ENCODE peak calls at places on chromosomes 2 and 18, in six cellular contexts. One of them, this sample, is unnamed.

GRCh38 chr2:9830685-9831410 is 12.4 kb upstream of the TAF1B start:
- DNase-seq in lung: no peak
- DNase-seq in neuronal stem cell: no peak
- DNase-seq in cardiac muscle cell: no peak
- DNase-seq in right cardiac atrium: no peak
- DNase-seq in IMR-90: no peak
- DNase-seq in this sample: no peak

GRCh38 chr2:26764078-26764887 is at the start of gene SLC35F6:
- DNase-seq in lung: peak; percentile 76
- DNase-seq in right cardiac atrium: peak; percentile 86
- DNase-seq in cardiac muscle cell: peak; percentile 89
- DNase-seq in IMR-90: peak; percentile 67
- DNase-seq in neuronal stem cell: peak; percentile 71
- DNase-seq in this sample: peak; percentile 97

GRCh38 chr2:127085260-127085666 is 21.7 kb downstream of the BIN1 start:
- DNase-seq in IMR-90: peak; percentile 23
- DNase-seq in cardiac muscle cell: peak; percentile 71
- DNase-seq in lung: peak; percentile 74
- DNase-seq in right cardiac atrium: no peak
- DNase-seq in neuronal stem cell: no peak
- DNase-seq in this sample: no peak

GRCh38 chr2:166665991-166666940 is 172.2 kb upstream of the SCN7A start:
- DNase-seq in IMR-90: peak; percentile 89
- DNase-seq in lung: no peak
- DNase-seq in neuronal stem cell: no peak
- DNase-seq in cardiac muscle cell: no peak
- DNase-seq in right cardiac atrium: no peak
- DNase-seq in this sample: no peak

GRCh38 chr2:1749750-1750149 is 5.4 kb upstream of the PXDN start:
- DNase-seq in right cardiac atrium: no peak
- DNase-seq in cardiac muscle cell: no peak
- DNase-seq in neuronal stem cell: no peak
- DNase-seq in lung: no peak
- DNase-seq in IMR-90: no peak
- DNase-seq in this sample: peak; percentile 59

GRCh38 chr2:126801473-126801872 is 97.2 kb upstream of the TEX51 start:
- DNase-seq in lung: no peak
- DNase-seq in IMR-90: no peak
- DNase-seq in cardiac muscle cell: no peak
- DNase-seq in right cardiac atrium: no peak
- DNase-seq in neuronal stem cell: no peak
- DNase-seq in this sample: no peak

GRCh38 chr2:60586081-60586480 is 32.6 kb upstream of the BCL11A start:
- DNase-seq in right cardiac atrium: no peak
- DNase-seq in neuronal stem cell: no peak
- DNase-seq in IMR-90: no peak
- DNase-seq in cardiac muscle cell: no peak
- DNase-seq in lung: no peak
- DNase-seq in this sample: no peak

GRCh38 chr2:48457227-48457626 is 72.7 kb upstream of the STON1 start:
- DNase-seq in lung: no peak
- DNase-seq in IMR-90: no peak
- DNase-seq in right cardiac atrium: no peak
- DNase-seq in cardiac muscle cell: no peak
- DNase-seq in neuronal stem cell: no peak
- DNase-seq in this sample: no peak

GRCh38 chr2:121049921-121050585 is 234.9 kb downstream of the TFCP2L1 start:
- DNase-seq in neuronal stem cell: no peak
- DNase-seq in cardiac muscle cell: no peak
- DNase-seq in lung: no peak
- DNase-seq in right cardiac atrium: no peak
- DNase-seq in IMR-90: no peak
- DNase-seq in this sample: no peak

GRCh38 chr2:6922201-6922656 is 5.0 kb downstream of the RNF144A start:
- DNase-seq in neuronal stem cell: no peak
- DNase-seq in lung: no peak
- DNase-seq in cardiac muscle cell: no peak
- DNase-seq in right cardiac atrium: no peak
- DNase-seq in IMR-90: no peak
- DNase-seq in this sample: no peak

GRCh38 chr2:143355814-143356213 is 226.6 kb downstream of the ARHGAP15 start:
- DNase-seq in right cardiac atrium: no peak
- DNase-seq in cardiac muscle cell: no peak
- DNase-seq in neuronal stem cell: no peak
- DNase-seq in lung: no peak
- DNase-seq in IMR-90: no peak
- DNase-seq in this sample: no peak

GRCh38 chr2:235550378-235550760 is 56.5 kb downstream of the AGAP1 start:
- DNase-seq in cardiac muscle cell: no peak
- DNase-seq in right cardiac atrium: no peak
- DNase-seq in lung: no peak
- DNase-seq in IMR-90: no peak
- DNase-seq in neuronal stem cell: no peak
- DNase-seq in this sample: no peak

GRCh38 chr2:48589170-48589767 is 28.4 kb upstream of the GTF2A1L start:
- DNase-seq in cardiac muscle cell: peak; percentile 40
- DNase-seq in lung: no peak
- DNase-seq in IMR-90: peak; percentile 59
- DNase-seq in right cardiac atrium: no peak
- DNase-seq in neuronal stem cell: no peak
- DNase-seq in this sample: no peak

GRCh38 chr2:189287982-189288494 is 108.5 kb upstream of the COL5A2 start:
- DNase-seq in right cardiac atrium: no peak
- DNase-seq in IMR-90: peak; percentile 91
- DNase-seq in cardiac muscle cell: peak; percentile 69
- DNase-seq in neuronal stem cell: peak; percentile 56
- DNase-seq in lung: no peak
- DNase-seq in this sample: no peak

GRCh38 chr2:160752475-160753330 is 259.1 kb upstream of the RBMS1 start:
- DNase-seq in cardiac muscle cell: no peak
- DNase-seq in IMR-90: peak; percentile 64
- DNase-seq in neuronal stem cell: no peak
- DNase-seq in right cardiac atrium: no peak
- DNase-seq in lung: no peak
- DNase-seq in this sample: peak; percentile 14

GRCh38 chr2:112834379-112835014 is 2.1 kb downstream of the IL1B start:
- DNase-seq in IMR-90: no peak
- DNase-seq in neuronal stem cell: no peak
- DNase-seq in right cardiac atrium: peak; percentile 33
- DNase-seq in cardiac muscle cell: no peak
- DNase-seq in lung: no peak
- DNase-seq in this sample: no peak

GRCh38 chr2:25342372-25343186 is 854 bp upstream of the DNMT3A start:
- DNase-seq in neuronal stem cell: peak; percentile 85
- DNase-seq in right cardiac atrium: peak; percentile 85
- DNase-seq in IMR-90: peak; percentile 82
- DNase-seq in lung: peak; percentile 77
- DNase-seq in cardiac muscle cell: peak; percentile 95
- DNase-seq in this sample: peak; percentile 100

GRCh38 chr2:240640939-240641338 is 15.7 kb downstream of the GPR35 start:
- DNase-seq in cardiac muscle cell: peak; percentile 30
- DNase-seq in neuronal stem cell: peak; percentile 32
- DNase-seq in IMR-90: no peak
- DNase-seq in right cardiac atrium: no peak
- DNase-seq in lung: no peak
- DNase-seq in this sample: peak; percentile 96

GRCh38 chr2:86201951-86202692 is 2.9 kb downstream of the MRPL35 start:
- DNase-seq in lung: no peak
- DNase-seq in IMR-90: no peak
- DNase-seq in right cardiac atrium: no peak
- DNase-seq in cardiac muscle cell: no peak
- DNase-seq in neuronal stem cell: no peak
- DNase-seq in this sample: no peak

GRCh38 chr2:168155680-168156079 is 91.7 kb downstream of the STK39 start:
- DNase-seq in cardiac muscle cell: no peak
- DNase-seq in right cardiac atrium: no peak
- DNase-seq in lung: no peak
- DNase-seq in neuronal stem cell: no peak
- DNase-seq in IMR-90: peak; percentile 42
- DNase-seq in this sample: no peak

GRCh38 chr18:80178935-80179818 is 68.1 kb downstream of the PARD6G start:
- DNase-seq in IMR-90: no peak
- DNase-seq in right cardiac atrium: no peak
- DNase-seq in lung: no peak
- DNase-seq in cardiac muscle cell: no peak
- DNase-seq in neuronal stem cell: no peak
- DNase-seq in this sample: no peak
- H3K4me1 ChIP-seq in IMR-90: peaks cover 2% of the 10 kb centered on the region
- H3K4me1 ChIP-seq in right cardiac atrium: no peaks in the 10 kb centered on the region
- H3K4me1 ChIP-seq in lung: no peaks in the 10 kb centered on the region
- H3K4me1 ChIP-seq in cardiac muscle cell: no peaks in the 10 kb centered on the region
- H3K4me1 ChIP-seq in neuronal stem cell: peaks cover 3% of the 10 kb centered on the region
- H3K4me1 ChIP-seq in this sample: no peaks in the 10 kb centered on the region

GRCh38 chr2:202638710-202639109 is 3.9 kb downstream of the FAM117B start:
- DNase-seq in neuronal stem cell: no peak
- DNase-seq in lung: no peak
- DNase-seq in IMR-90: no peak
- DNase-seq in right cardiac atrium: no peak
- DNase-seq in cardiac muscle cell: no peak
- DNase-seq in this sample: no peak

GRCh38 chr2:202639233-202639632 is 4.5 kb downstream of the FAM117B start:
- DNase-seq in IMR-90: no peak
- DNase-seq in cardiac muscle cell: no peak
- DNase-seq in right cardiac atrium: no peak
- DNase-seq in lung: no peak
- DNase-seq in neuronal stem cell: no peak
- DNase-seq in this sample: no peak

GRCh38 chr2:202642567-202642966 is 7.8 kb downstream of the FAM117B start:
- DNase-seq in right cardiac atrium: no peak
- DNase-seq in neuronal stem cell: no peak
- DNase-seq in lung: no peak
- DNase-seq in IMR-90: no peak
- DNase-seq in cardiac muscle cell: no peak
- DNase-seq in this sample: no peak

DNA sequence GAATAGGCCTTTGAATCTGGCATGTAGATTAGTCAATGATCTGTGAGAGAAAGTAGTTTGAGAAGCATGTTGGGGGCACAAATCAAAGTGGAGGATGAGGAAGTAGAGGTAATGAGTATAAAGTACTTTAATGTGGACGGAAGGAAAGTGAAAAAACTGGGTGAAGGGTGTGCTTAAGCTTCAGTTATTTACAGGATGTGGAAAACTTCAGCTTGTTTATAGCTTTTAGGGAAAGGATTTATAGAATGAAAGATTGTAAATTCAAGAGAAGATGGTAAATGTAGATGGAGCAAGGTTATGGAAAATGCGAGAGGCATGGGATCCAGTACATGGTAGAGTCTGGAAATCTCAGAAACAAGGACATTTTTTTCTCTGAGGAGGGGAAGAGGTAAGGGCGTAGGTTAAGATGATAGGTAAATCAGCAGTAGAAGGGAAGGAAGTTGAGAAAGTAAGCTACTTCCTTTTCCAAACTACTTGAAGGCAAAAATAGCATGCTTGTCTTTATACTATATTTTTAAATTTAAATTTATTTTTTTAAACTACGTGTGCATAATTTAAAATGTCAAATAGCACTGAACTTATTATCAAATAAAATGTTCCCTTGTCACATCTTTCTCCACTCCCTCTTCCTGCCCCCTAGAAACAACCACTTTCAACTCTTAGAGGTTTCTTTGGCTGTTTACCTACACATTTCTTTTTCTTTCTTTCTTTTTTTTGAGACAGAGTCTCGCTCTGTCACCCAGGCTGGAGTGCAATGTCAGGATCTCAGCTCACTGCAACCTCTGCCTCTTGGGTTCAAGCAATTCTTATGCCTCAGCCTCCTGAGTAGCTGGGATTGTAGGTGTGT is 8.5 kb downstream of the FAM117B start:
- DNase-seq in neuronal stem cell: no peak
- DNase-seq in lung: no peak
- DNase-seq in IMR-90: no peak
- DNase-seq in cardiac muscle cell: no peak
- DNase-seq in right cardiac atrium: no peak
- DNase-seq in this sample: no peak
- H3K4me1 ChIP-seq in neuronal stem cell: no peaks in the 10 kb centered on the region
- H3K4me1 ChIP-seq in lung: peaks cover 7% of the 10 kb centered on the region
- H3K4me1 ChIP-seq in IMR-90: peaks cover 2% of the 10 kb centered on the region
- H3K4me1 ChIP-seq in cardiac muscle cell: no peaks in the 10 kb centered on the region
- H3K4me1 ChIP-seq in right cardiac atrium: no peaks in the 10 kb centered on the region
- H3K4me1 ChIP-seq in this sample: no peaks in the 10 kb centered on the region

DNA sequence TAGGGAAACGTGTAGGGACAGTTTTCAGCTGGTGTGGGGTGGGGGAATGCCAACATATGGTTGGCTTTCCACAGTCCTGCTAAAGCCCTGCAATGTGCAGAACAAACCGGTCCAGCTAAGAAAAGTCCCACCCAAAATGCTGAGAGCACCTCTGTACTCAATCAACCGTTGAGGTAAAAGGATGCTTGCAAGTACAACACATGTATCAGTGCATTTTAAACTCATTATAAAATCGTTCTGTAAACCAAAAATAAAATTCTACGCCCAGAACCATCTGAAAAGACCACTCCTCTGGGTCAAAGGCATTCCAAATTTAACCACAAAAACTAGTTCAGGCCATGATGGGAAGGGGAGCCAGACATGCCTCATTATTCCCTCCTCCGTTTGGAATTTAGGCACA is 2.0 kb upstream of the TYMS start:
- DNase-seq in IMR-90: no peak
- DNase-seq in cardiac muscle cell: no peak
- DNase-seq in lung: no peak
- DNase-seq in neuronal stem cell: no peak
- DNase-seq in right cardiac atrium: no peak
- DNase-seq in this sample: no peak
- H3K4me1 ChIP-seq in IMR-90: peaks cover 2% of the 10 kb centered on the region
- H3K4me1 ChIP-seq in cardiac muscle cell: no peaks in the 10 kb centered on the region
- H3K4me1 ChIP-seq in lung: no peaks in the 10 kb centered on the region
- H3K4me1 ChIP-seq in neuronal stem cell: peaks cover 3% of the 10 kb centered on the region
- H3K4me1 ChIP-seq in right cardiac atrium: peaks cover 2% of the 10 kb centered on the region
- H3K4me1 ChIP-seq in this sample: peaks cover 14% of the 10 kb centered on the region

DNA sequence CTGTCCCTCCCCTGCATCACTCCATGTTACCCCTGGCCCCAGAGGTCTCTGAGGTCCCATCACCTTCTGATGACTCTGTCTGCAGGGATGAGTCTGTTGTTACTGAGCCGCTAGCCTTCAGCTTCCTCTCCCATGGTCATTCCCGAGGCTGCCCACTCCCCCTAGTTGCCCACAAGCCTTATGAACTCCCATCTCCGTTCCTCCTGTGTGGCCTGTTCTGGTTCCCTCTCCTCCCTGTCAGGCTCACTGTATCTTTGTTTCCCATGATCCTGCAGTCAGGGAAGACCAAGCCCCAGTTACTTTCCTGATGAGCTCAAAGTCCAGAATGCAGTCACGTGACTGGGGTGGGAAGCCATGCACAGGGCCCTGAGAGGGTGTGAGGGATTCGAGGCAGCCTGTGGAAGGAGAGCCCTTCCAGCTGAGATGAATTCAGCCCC is 39.5 kb downstream of the INPP4A start:
- DNase-seq in IMR-90: no peak
- DNase-seq in neuronal stem cell: no peak
- DNase-seq in cardiac muscle cell: no peak
- DNase-seq in lung: no peak
- DNase-seq in right cardiac atrium: no peak
- DNase-seq in this sample: no peak
- H3K4me1 ChIP-seq in IMR-90: peaks cover 11% of the 10 kb centered on the region
- H3K4me1 ChIP-seq in neuronal stem cell: no peaks in the 10 kb centered on the region
- H3K4me1 ChIP-seq in cardiac muscle cell: no peaks in the 10 kb centered on the region
- H3K4me1 ChIP-seq in lung: peaks cover 11% of the 10 kb centered on the region
- H3K4me1 ChIP-seq in right cardiac atrium: peaks cover 29% of the 10 kb centered on the region
- H3K4me1 ChIP-seq in this sample: peaks cover 16% of the 10 kb centered on the region

This sample was measured in osteoblast.